ENCODE peak calls at places on chromosome 3, in ten cellular contexts. F is OCI-LY7, V is AG04450, S is SK-N-SH, J is lung, D is tibial nerve, G is transverse colon, K is neural progenitor cell, U is heart right ventricle, M is fibroblast of lung. Y is an unnamed sample.

GRCh38 chr3:108153451-108153981 is 62.7 kb upstream of the CD47 start:
- DNase-seq in F (peak), V (peak), S (peak), J (no peak), D (no peak), G (peak), K (peak), U (no peak), M (peak), Y (peak)

GRCh38 chr3:100150583-100150982 is 36.3 kb upstream of the FILIP1L start:
- DNase-seq in F (no peak), V (no peak), S (no peak), J (no peak), D (peak), G (no peak), K (no peak), U (no peak), M (peak), Y (no peak)

GRCh38 chr3:45064512-45065372 is 38.6 kb downstream of the CLEC3B start:
- DNase-seq in F (no peak), V (peak), S (no peak), J (peak), D (no peak), G (no peak), K (no peak), U (peak), M (peak), Y (no peak)

GRCh38 chr3:113516115-113516505 is 1.2 kb upstream of the SPICE1 start:
- DNase-seq in F (no peak), V (no peak), S (peak), J (no peak), D (no peak), G (peak), K (peak), U (peak), M (no peak), Y (no peak)

GRCh38 chr3:113783980-113784379 is 37.1 kb downstream of the ATP6V1A start:
- DNase-seq in F (no peak), V (no peak), S (no peak), J (no peak), D (no peak), G (no peak), K (no peak), U (no peak), M (no peak), Y (no peak)

GRCh38 chr3:160343132-160343531 is 55.9 kb downstream of the IFT80 start:
- DNase-seq in F (peak), V (no peak), S (peak), J (no peak), D (no peak), G (no peak), K (peak), U (no peak), M (peak), Y (no peak)

GRCh38 chr3:153273767-153274443 is 111.9 kb downstream of the RAP2B start:
- DNase-seq in F (no peak), V (no peak), S (no peak), J (no peak), D (no peak), G (no peak), K (no peak), U (no peak), M (peak), Y (no peak)

GRCh38 chr3:107524214-107525100 is 1.7 kb downstream of the BBX start:
- DNase-seq in F (peak), V (no peak), S (peak), J (peak), D (peak), G (peak), K (peak), U (peak), M (peak), Y (peak)

GRCh38 chr3:77466562-77466961 is 426.7 kb downstream of the ROBO2 start:
- DNase-seq in F (no peak), V (no peak), S (no peak), J (no peak), D (no peak), G (no peak), K (no peak), U (no peak), M (no peak), Y (no peak)

GRCh38 chr3:124986153-124987143 is 51.9 kb upstream of the MUC13 start:
- DNase-seq in F (no peak), V (peak), S (peak), J (no peak), D (no peak), G (peak), K (peak), U (no peak), M (peak), Y (peak)

GRCh38 chr3:115292677-115293076 is 145.6 kb upstream of the ZBTB20 start:
- DNase-seq in F (no peak), V (no peak), S (no peak), J (no peak), D (no peak), G (no peak), K (no peak), U (no peak), M (no peak), Y (no peak)

DNA sequence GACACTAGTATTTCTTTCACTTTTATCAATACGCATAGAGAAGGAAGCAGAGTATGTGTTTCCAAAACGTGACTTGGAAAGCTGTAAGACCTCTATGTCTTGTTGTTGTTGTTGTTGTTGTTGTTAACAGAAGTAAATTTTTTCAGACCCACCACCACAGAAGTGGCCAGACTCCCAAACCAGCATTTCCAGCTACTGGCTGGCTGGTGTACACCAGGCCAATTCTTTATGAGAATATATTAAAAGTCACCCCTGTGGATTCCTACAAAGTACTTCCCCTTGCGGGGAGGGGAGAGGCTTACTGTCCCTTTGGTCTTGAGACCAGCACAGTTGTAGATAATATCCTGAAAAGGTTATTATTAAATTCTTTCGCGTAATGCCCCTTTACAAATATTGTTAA is 1.6 kb upstream of the FOXP1 start:
- DNase-seq in F (peak), V (no peak), S (no peak), J (no peak), D (peak), G (no peak), K (peak), U (no peak), M (no peak), Y (no peak)
- H3K27ac ChIP-seq in F (peak), V (no peak), S (peak), J (no peak), D (peak), G (peak), K (no peak), U (peak), M (no peak), Y (no peak)

DNA sequence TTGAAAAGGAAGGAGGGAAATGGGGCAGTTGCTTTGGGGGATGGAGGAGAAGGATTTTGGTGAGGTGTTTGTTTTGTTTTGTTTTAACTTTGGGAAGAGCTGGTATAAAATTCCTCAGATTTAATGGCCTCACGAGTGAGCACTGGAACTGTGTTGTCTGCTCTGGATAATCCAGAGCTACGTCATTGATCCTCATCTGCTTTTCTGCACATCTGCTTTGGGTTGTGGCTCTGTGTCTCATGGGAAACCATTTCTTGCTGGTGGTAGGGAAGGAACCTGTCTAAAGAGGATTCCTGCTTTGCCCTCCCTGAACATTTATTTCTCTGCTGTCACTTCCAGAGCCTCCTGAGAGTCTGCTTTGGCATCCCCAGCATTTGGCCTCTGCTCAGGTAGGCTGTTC is 3.1 kb downstream of the SNRK start:
- DNase-seq in F (no peak), V (no peak), S (no peak), J (no peak), D (no peak), G (no peak), K (no peak), U (no peak), M (no peak), Y (no peak)
- H3K4me3 ChIP-seq in F (no peak), V (no peak), S (no peak), J (peak), D (no peak), G (peak), K (no peak), U (no peak), M (peak), Y (no peak)

GRCh38 chr3:82561759-82562158 is 800.3 kb upstream of the GBE1 start:
- DNase-seq in F (no peak), V (no peak), S (no peak), J (no peak), D (no peak), G (no peak), K (no peak), U (no peak), M (no peak), Y (no peak)
- H3K27ac ChIP-seq in F (no peak), V (no peak), S (no peak), J (no peak), D (no peak), G (no peak), K (no peak), U (no peak), M (no peak), Y (no peak)

DNA sequence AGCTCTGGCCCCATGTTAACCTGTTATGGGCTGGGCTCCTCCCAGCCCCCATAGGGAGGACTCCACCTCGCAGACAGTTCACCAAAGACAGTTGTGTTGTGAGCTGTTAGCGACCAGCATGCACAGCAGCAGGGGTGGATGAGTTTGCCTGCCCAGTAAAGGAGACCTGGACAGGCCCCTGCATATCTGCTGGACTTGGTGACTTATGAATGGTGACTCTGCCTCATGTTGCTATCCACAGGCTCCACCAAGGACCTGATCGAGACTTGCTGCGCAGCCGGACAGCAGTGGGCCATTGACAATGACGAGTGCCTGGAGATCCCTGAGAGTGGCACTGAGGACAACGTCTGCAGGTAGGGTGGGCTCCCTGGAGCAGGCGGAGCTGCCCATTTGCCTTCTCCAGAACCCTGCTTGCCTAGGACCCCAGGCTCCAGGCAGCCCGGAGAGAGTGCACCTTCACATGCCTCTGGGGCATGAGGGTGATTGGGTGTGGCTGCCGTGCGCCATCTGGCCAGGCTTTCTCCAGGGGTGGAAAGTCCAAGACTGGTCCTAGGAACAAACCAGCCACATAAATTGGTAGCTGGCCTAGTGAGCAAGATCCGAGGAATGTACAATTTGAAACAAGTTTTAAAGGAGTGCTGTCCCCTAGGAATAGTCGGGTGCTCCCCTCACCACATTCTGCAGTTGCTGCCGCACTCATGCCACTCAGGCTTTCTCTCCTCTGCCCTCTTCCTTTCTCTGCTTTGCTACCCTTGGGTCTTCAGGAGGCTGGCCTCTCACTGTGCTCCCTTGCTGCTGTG is 59.1 kb downstream of the FBLN2 start:
- DNase-seq in F (no peak), V (no peak), S (no peak), J (no peak), D (no peak), G (no peak), K (no peak), U (no peak), M (no peak), Y (no peak)
- H3K4me3 ChIP-seq in F (no peak), V (no peak), S (no peak), J (no peak), D (no peak), G (no peak), K (no peak), U (no peak), M (no peak), Y (no peak)

GRCh38 chr3:122410111-122410510 is 5.8 kb downstream of the WDR5B start:
- DNase-seq in F (no peak), V (no peak), S (no peak), J (no peak), D (no peak), G (no peak), K (no peak), U (no peak), M (no peak), Y (no peak)
- H3K27ac ChIP-seq in F (no peak), V (no peak), S (no peak), J (no peak), D (no peak), G (no peak), K (no peak), U (no peak), M (no peak), Y (no peak)

GRCh38 chr3:64264491-64265109 is 39.3 kb upstream of the PRICKLE2 start:
- DNase-seq in F (no peak), V (no peak), S (peak), J (no peak), D (no peak), G (no peak), K (no peak), U (no peak), M (peak), Y (no peak)
- H3K4me3 ChIP-seq in F (no peak), V (peak), S (no peak), J (no peak), D (no peak), G (peak), K (no peak), U (no peak), M (peak), Y (no peak)